ENCODE peak calls at places on chromosomes 7 and 10, in ten cellular contexts. N is stimulated activated CD4-positive, alpha-beta T cell treated with anti-CD3 and anti-CD28 coated beads, Interleukin-4, amount 100 ng/mL, for 48 hours; B is ELF-1; Z is IMR-90; K is astrocyte; E is GF-D8; J is hypothalamus; A is neural crest cell; O is HFF-Myc; H is NCI-H345. W is an unnamed sample.

GRCh38 chr10:123057968-123058367 is 49.2 kb downstream of the ACADSB start:
- DNase-seq in B (no peak), A (no peak), O (no peak), N (no peak), K (no peak), Z (no peak), E (no peak), H (no peak), J (no peak), W (no peak)

GRCh38 chr10:70051878-70052277 is 768 bp upstream of the MACROH2A2 start:
- DNase-seq in E (no peak), H (no peak), Z (no peak), N (no peak), O (no peak), A (no peak), J (no peak), B (peak), K (no peak), W (no peak)

GRCh38 chr7:35036361-35037171 is 719 bp downstream of the DPY19L1 start:
- DNase-seq in N (peak), B (peak), O (no peak), H (peak), Z (peak), A (peak), E (peak), J (peak), K (peak), W (peak)

GRCh38 chr10:84574101-84574500 is 245.7 kb downstream of the CCSER2 start:
- DNase-seq in E (no peak), K (no peak), N (no peak), H (no peak), O (no peak), Z (no peak), J (no peak), B (peak), A (no peak), W (no peak)

GRCh38 chr10:69123306-69123746 is 652 bp upstream of the VPS26A start:
- DNase-seq in H (peak), E (peak), B (no peak), Z (peak), N (no peak), O (peak), K (peak), J (peak), A (no peak), W (peak)

GRCh38 chr7:117810642-117811512 is 62.4 kb downstream of the CTTNBP2 start:
- DNase-seq in H (peak), O (no peak), B (no peak), J (no peak), K (peak), E (no peak), Z (peak), N (no peak), A (no peak), W (peak)

GRCh38 chr10:128042131-128042610 is 84.1 kb downstream of the MKI67 start:
- DNase-seq in J (no peak), Z (no peak), N (no peak), B (no peak), O (no peak), E (no peak), A (no peak), H (no peak), K (no peak), W (no peak)

GRCh38 chr7:77866791-77867190 is 68.2 kb downstream of the PHTF2 start:
- DNase-seq in H (no peak), K (peak), Z (peak), B (no peak), N (no peak), A (no peak), E (peak), O (no peak), J (no peak), W (peak)

GRCh38 chr10:88881335-88881734 is 1.3 kb downstream of the STAMBPL1 start:
- DNase-seq in J (no peak), Z (no peak), A (no peak), K (no peak), N (no peak), E (no peak), O (no peak), B (no peak), H (no peak), W (peak)

GRCh38 chr10:22657566-22658190 is 56.7 kb downstream of the PIP4K2A start:
- DNase-seq in J (no peak), A (no peak), B (no peak), Z (peak), O (no peak), N (no peak), K (peak), H (no peak), E (no peak), W (peak)

GRCh38 chr10:93541402-93542357 is 24.8 kb upstream of the FFAR4 start:
- DNase-seq in H (peak), E (no peak), B (peak), J (no peak), A (peak), N (peak), O (no peak), K (no peak), Z (peak), W (peak)

GRCh38 chr10:43390791-43391190 is 18.2 kb downstream of the HNRNPF start:
- DNase-seq in N (no peak), J (no peak), K (peak), E (no peak), B (peak), Z (peak), A (no peak), H (no peak), O (no peak), W (peak)

GRCh38 chr7:36214608-36215016 is 61.6 kb downstream of the EEPD1 start:
- DNase-seq in O (no peak), H (no peak), N (no peak), Z (peak), B (peak), K (no peak), E (no peak), A (no peak), J (no peak), W (no peak)

GRCh38 chr7:112272921-112273561 is 66.5 kb downstream of the ZNF277 start:
- DNase-seq in H (peak), O (no peak), J (no peak), K (no peak), N (peak), Z (no peak), B (no peak), E (peak), A (no peak), W (no peak)

GRCh38 chr10:88374392-88375145 is 208.5 kb downstream of the RNLS start:
- DNase-seq in B (no peak), H (no peak), A (no peak), Z (no peak), K (peak), O (no peak), J (no peak), E (no peak), N (no peak), W (no peak)

GRCh38 chr10:57664815-57665214 is 602.9 kb downstream of the IPMK start:
- DNase-seq in A (no peak), H (no peak), E (no peak), O (no peak), K (no peak), B (no peak), Z (no peak), N (no peak), J (no peak), W (peak)

GRCh38 chr7:73736885-73737284 is 1.7 kb downstream of the ABHD11 start:
- DNase-seq in Z (no peak), H (no peak), A (no peak), J (no peak), B (no peak), E (no peak), N (no peak), O (no peak), K (no peak), W (no peak)

GRCh38 chr7:133344275-133344674 is 91.4 kb downstream of the EXOC4 start:
- DNase-seq in O (no peak), N (no peak), K (no peak), A (no peak), E (no peak), J (no peak), Z (peak), B (no peak), H (no peak), W (peak)

GRCh38 chr10:100766693-100767427 is 21.5 kb downstream of the PAX2 start:
- DNase-seq in K (no peak), Z (no peak), N (no peak), E (no peak), A (no peak), B (peak), J (no peak), H (no peak), O (no peak), W (no peak)

GRCh38 chr10:125633517-125633999 is 49.4 kb downstream of the TEX36 start:
- DNase-seq in E (no peak), N (no peak), H (peak), J (no peak), O (peak), A (no peak), Z (no peak), B (no peak), K (peak), W (peak)

GRCh38 chr7:48040944-48041664 is 5.8 kb downstream of the C7orf57 start:
- DNase-seq in B (no peak), N (no peak), A (no peak), O (no peak), J (no peak), Z (no peak), K (no peak), H (no peak), E (no peak), W (peak)

GRCh38 chr7:14834456-14834855 is 68.1 kb downstream of the DGKB start:
- DNase-seq in B (no peak), E (no peak), N (no peak), O (no peak), H (peak), K (peak), J (no peak), Z (peak), A (no peak), W (peak)

GRCh38 chr10:35545878-35546631 is 59.1 kb upstream of the GJD4 start:
- DNase-seq in A (no peak), E (no peak), N (no peak), Z (peak), K (peak), O (no peak), J (no peak), H (no peak), B (no peak), W (peak)

GRCh38 chr7:142298009-142298408 is 40.2 kb upstream of the PRSS58 start:
- DNase-seq in K (no peak), A (no peak), H (no peak), J (no peak), E (no peak), Z (no peak), B (peak), O (no peak), N (no peak), W (peak)

GRCh38 chr7:81175291-81175942 is 256.6 kb upstream of the SEMA3C start:
- DNase-seq in O (no peak), A (no peak), Z (no peak), H (peak), E (no peak), B (peak), K (no peak), J (no peak), N (no peak), W (no peak)

GRCh38 chr10:131246089-131246488 is 65.4 kb downstream of the TCERG1L start:
- DNase-seq in A (no peak), K (no peak), H (no peak), N (no peak), O (no peak), J (no peak), Z (no peak), E (no peak), B (no peak), W (no peak)

GRCh38 chr7:81029523-81029922 is 110.7 kb upstream of the SEMA3C start:
- DNase-seq in E (no peak), K (no peak), H (peak), O (no peak), N (no peak), Z (no peak), B (no peak), J (no peak), A (no peak), W (no peak)

GRCh38 chr7:157073949-157074624 is 63.6 kb upstream of the MNX1 start:
- DNase-seq in B (no peak), A (no peak), K (no peak), J (no peak), N (no peak), Z (no peak), H (no peak), E (no peak), O (no peak), W (no peak)

GRCh38 chr7:22343071-22343470 is 13.9 kb downstream of the RAPGEF5 start:
- DNase-seq in A (no peak), J (no peak), K (no peak), H (no peak), B (no peak), E (no peak), O (no peak), N (no peak), Z (no peak), W (no peak)

GRCh38 chr7:64875258-64875657 is 27.8 kb upstream of the ZNF273 start:
- DNase-seq in B (no peak), A (no peak), J (no peak), E (no peak), O (no peak), N (no peak), Z (no peak), H (no peak), K (no peak), W (no peak)

GRCh38 chr10:11304906-11305585 is 287.4 kb downstream of the CELF2 start:
- DNase-seq in Z (no peak), H (no peak), O (no peak), J (no peak), K (no peak), A (no peak), B (no peak), E (no peak), N (no peak), W (no peak)

GRCh38 chr7:147412109-147412508 is 1178.5 kb upstream of the C7orf33 start:
- DNase-seq in Z (no peak), H (no peak), B (no peak), A (no peak), E (no peak), J (no peak), O (no peak), N (no peak), K (no peak), W (no peak)

GRCh38 chr7:99860281-99861127 is 16.3 kb downstream of the OR2AE1 start:
- DNase-seq in B (peak), H (no peak), A (no peak), Z (peak), J (no peak), E (no peak), O (no peak), K (peak), N (no peak), W (peak)

GRCh38 chr7:90869335-90869734 is 273.2 kb downstream of the CDK14 start:
- DNase-seq in B (no peak), H (no peak), Z (no peak), O (no peak), A (no peak), E (no peak), J (no peak), N (no peak), K (no peak), W (no peak)

GRCh38 chr7:152424348-152425108 is 11.3 kb downstream of the KMT2C start:
- DNase-seq in N (no peak), J (no peak), E (no peak), A (no peak), O (no peak), K (peak), Z (peak), B (no peak), H (no peak), W (peak)

GRCh38 chr10:86203162-86203905 is 163.3 kb downstream of the GRID1 start:
- DNase-seq in E (no peak), K (no peak), J (no peak), O (no peak), N (no peak), Z (peak), H (no peak), A (peak), B (peak), W (no peak)

GRCh38 chr7:130831817-130832481 is 97.9 kb upstream of the KLF14 start:
- DNase-seq in O (peak), K (no peak), E (no peak), Z (peak), B (no peak), H (peak), J (no peak), A (peak), N (no peak), W (peak)

GRCh38 chr7:43314379-43315158 is 202.1 kb downstream of the HECW1 start:
- DNase-seq in N (peak), H (no peak), B (no peak), O (no peak), E (no peak), K (no peak), Z (no peak), J (no peak), A (no peak), W (no peak)

GRCh38 chr10:66931340-66931948 is 5.6 kb downstream of the LRRTM3 start:
- DNase-seq in A (peak), K (peak), O (peak), B (no peak), N (no peak), E (peak), Z (peak), J (no peak), H (peak), W (peak)